ENCODE peak calls at places on chromosome 14, in eight cellular contexts. Z is nucleus accumbens; G is GDM1; L is NCI-H1092; C is AG10803; B is stimulated activated naive CD4-positive, alpha-beta T cell; X is RPMI7951; U is breast epithelium. J is an unnamed sample.
A peak's percentile ranks its signal among the peaks of the same experiment; 100 is the strongest.

GRCh38 chr14:75283884-75284563 is 5.4 kb downstream of the FOS start:
- DNase-seq in G (no peak), U (no peak), Z (no peak), X (peak; percentile 28), B (no peak), L (no peak), C (peak; percentile 51), J (no peak)

GRCh38 chr14:93969082-93969828 is 7.1 kb downstream of the ASB2 start:
- DNase-seq in X (no peak), G (no peak), Z (no peak), C (no peak), B (no peak), L (no peak), U (no peak), J (no peak)

GRCh38 chr14:76330411-76331327 is 45.3 kb upstream of the ESRRB start:
- DNase-seq in G (no peak), X (no peak), C (no peak), U (no peak), B (no peak), Z (no peak), L (no peak), J (no peak)

GRCh38 chr14:67335781-67336180 is 23.8 kb downstream of the ATP6V1D start:
- DNase-seq in L (no peak), U (no peak), Z (no peak), G (no peak), B (peak; percentile 5), C (no peak), X (peak; percentile 7), J (peak; percentile 10)

GRCh38 chr14:81517798-81518398 is 15.8 kb downstream of the SEL1L start:
- DNase-seq in L (no peak), Z (no peak), X (no peak), U (no peak), C (peak; percentile 45), G (no peak), B (no peak), J (no peak)

GRCh38 chr14:94596361-94596760 is 15.1 kb downstream of the SERPINA5 start:
- DNase-seq in L (no peak), G (no peak), U (no peak), B (no peak), C (no peak), Z (no peak), X (no peak), J (no peak)

GRCh38 chr14:99716850-99717681 is 33.0 kb downstream of the CYP46A1 start:
- DNase-seq in U (no peak), C (no peak), Z (no peak), X (no peak), G (no peak), B (no peak), L (no peak), J (no peak)

GRCh38 chr14:71290960-71291466 is 383.8 kb downstream of the PCNX1 start:
- DNase-seq in C (peak; percentile 56), X (peak; percentile 77), L (no peak), U (no peak), B (no peak), G (peak; percentile 24), Z (no peak), J (peak; percentile 41)

GRCh38 chr14:100673085-100673806 is 53.4 kb upstream of the DLK1 start:
- DNase-seq in Z (no peak), U (peak; percentile 75), C (no peak), X (no peak), B (no peak), L (peak; percentile 97), G (no peak), J (no peak)

GRCh38 chr14:90287791-90288190 is 31.4 kb downstream of the PSMC1 start:
- DNase-seq in X (no peak), C (no peak), U (no peak), Z (peak; percentile 12), B (no peak), G (no peak), L (peak; percentile 16), J (no peak)

GRCh38 chr14:105368910-105369652 is 29.3 kb upstream of the TEX22 start:
- DNase-seq in Z (no peak), U (no peak), B (no peak), G (no peak), X (no peak), L (no peak), C (no peak), J (no peak)